ENCODE peak calls at places on chromosomes 6 and 20, in nine cellular contexts. One of them, this sample, is unnamed.

GRCh38 chr6:138428943-138429616 is 25.1 kb downstream of the HEBP2 start:
- DNase-seq in tibial nerve: no peak
- DNase-seq in right lobe of liver: no peak
- DNase-seq in aorta: no peak
- DNase-seq in H7: peak; percentile 64
- DNase-seq in cardiac muscle cell: peak; percentile 78
- DNase-seq in lower lobe of right lung: no peak
- DNase-seq in heart left ventricle: no peak
- DNase-seq in transverse colon: no peak
- DNase-seq in this sample: no peak

GRCh38 chr6:90303037-90303436 is 6.4 kb upstream of the BACH2 start:
- DNase-seq in heart left ventricle: no peak
- DNase-seq in transverse colon: no peak
- DNase-seq in right lobe of liver: no peak
- DNase-seq in cardiac muscle cell: no peak
- DNase-seq in tibial nerve: no peak
- DNase-seq in H7: no peak
- DNase-seq in lower lobe of right lung: no peak
- DNase-seq in aorta: no peak
- DNase-seq in this sample: no peak

GRCh38 chr6:4250645-4251044 is 115.3 kb upstream of the ECI2 start:
- DNase-seq in cardiac muscle cell: no peak
- DNase-seq in tibial nerve: no peak
- DNase-seq in right lobe of liver: no peak
- DNase-seq in transverse colon: no peak
- DNase-seq in heart left ventricle: no peak
- DNase-seq in aorta: no peak
- DNase-seq in H7: no peak
- DNase-seq in lower lobe of right lung: no peak
- DNase-seq in this sample: no peak

GRCh38 chr6:122869437-122870024 is 80.5 kb downstream of the SMPDL3A start:
- DNase-seq in right lobe of liver: peak; percentile 23
- DNase-seq in aorta: no peak
- DNase-seq in tibial nerve: no peak
- DNase-seq in cardiac muscle cell: peak; percentile 66
- DNase-seq in H7: peak; percentile 66
- DNase-seq in heart left ventricle: peak; percentile 24
- DNase-seq in transverse colon: peak; percentile 25
- DNase-seq in lower lobe of right lung: no peak
- DNase-seq in this sample: no peak

GRCh38 chr20:10807013-10807412 is 133.2 kb upstream of the JAG1 start:
- DNase-seq in H7: no peak
- DNase-seq in lower lobe of right lung: no peak
- DNase-seq in transverse colon: no peak
- DNase-seq in heart left ventricle: no peak
- DNase-seq in tibial nerve: no peak
- DNase-seq in aorta: no peak
- DNase-seq in right lobe of liver: no peak
- DNase-seq in cardiac muscle cell: no peak
- DNase-seq in this sample: no peak

GRCh38 chr20:24163501-24163900 is 174.9 kb upstream of the GGTLC1 start:
- DNase-seq in cardiac muscle cell: no peak
- DNase-seq in H7: no peak
- DNase-seq in right lobe of liver: no peak
- DNase-seq in transverse colon: no peak
- DNase-seq in heart left ventricle: no peak
- DNase-seq in lower lobe of right lung: no peak
- DNase-seq in aorta: no peak
- DNase-seq in tibial nerve: no peak
- DNase-seq in this sample: no peak

GRCh38 chr6:131555992-131556391 is 17.0 kb upstream of the ARG1 start:
- DNase-seq in right lobe of liver: no peak
- DNase-seq in aorta: no peak
- DNase-seq in transverse colon: no peak
- DNase-seq in tibial nerve: no peak
- DNase-seq in lower lobe of right lung: no peak
- DNase-seq in heart left ventricle: no peak
- DNase-seq in cardiac muscle cell: no peak
- DNase-seq in H7: no peak
- DNase-seq in this sample: no peak

GRCh38 chr20:50259705-50260479 is 69.3 kb downstream of the CEBPB start:
- DNase-seq in tibial nerve: no peak
- DNase-seq in transverse colon: peak; percentile 59
- DNase-seq in lower lobe of right lung: peak; percentile 89
- DNase-seq in right lobe of liver: no peak
- DNase-seq in cardiac muscle cell: no peak
- DNase-seq in H7: no peak
- DNase-seq in heart left ventricle: peak; percentile 68
- DNase-seq in aorta: peak; percentile 74
- DNase-seq in this sample: peak; percentile 69

GRCh38 chr6:35216412-35216732 is 2.6 kb downstream of the SCUBE3 start:
- DNase-seq in transverse colon: no peak
- DNase-seq in cardiac muscle cell: no peak
- DNase-seq in lower lobe of right lung: no peak
- DNase-seq in aorta: no peak
- DNase-seq in heart left ventricle: no peak
- DNase-seq in tibial nerve: no peak
- DNase-seq in right lobe of liver: no peak
- DNase-seq in H7: no peak
- DNase-seq in this sample: no peak

GRCh38 chr6:158770948-158771347 is 48.2 kb downstream of the EZR start:
- DNase-seq in heart left ventricle: no peak
- DNase-seq in right lobe of liver: no peak
- DNase-seq in tibial nerve: no peak
- DNase-seq in H7: no peak
- DNase-seq in transverse colon: no peak
- DNase-seq in lower lobe of right lung: no peak
- DNase-seq in cardiac muscle cell: no peak
- DNase-seq in aorta: no peak
- DNase-seq in this sample: no peak

GRCh38 chr6:136383271-136383670 is 93.6 kb upstream of the BCLAF1 start:
- DNase-seq in right lobe of liver: no peak
- DNase-seq in lower lobe of right lung: no peak
- DNase-seq in H7: no peak
- DNase-seq in heart left ventricle: no peak
- DNase-seq in cardiac muscle cell: peak; percentile 12
- DNase-seq in transverse colon: no peak
- DNase-seq in tibial nerve: no peak
- DNase-seq in aorta: no peak
- DNase-seq in this sample: no peak

GRCh38 chr20:53216856-53217576 is 244.9 kb downstream of the TSHZ2 start:
- DNase-seq in tibial nerve: peak; percentile 63
- DNase-seq in aorta: peak; percentile 65
- DNase-seq in transverse colon: peak; percentile 70
- DNase-seq in heart left ventricle: peak; percentile 46
- DNase-seq in cardiac muscle cell: peak; percentile 42
- DNase-seq in H7: peak; percentile 84
- DNase-seq in right lobe of liver: peak; percentile 85
- DNase-seq in lower lobe of right lung: peak; percentile 80
- DNase-seq in this sample: peak; percentile 87

GRCh38 chr6:160034346-160034930 is 65.6 kb downstream of the IGF2R start:
- DNase-seq in heart left ventricle: no peak
- DNase-seq in lower lobe of right lung: no peak
- DNase-seq in H7: no peak
- DNase-seq in right lobe of liver: no peak
- DNase-seq in cardiac muscle cell: no peak
- DNase-seq in transverse colon: no peak
- DNase-seq in tibial nerve: no peak
- DNase-seq in aorta: no peak
- DNase-seq in this sample: no peak

GRCh38 chr6:160036331-160036695 is 67.4 kb downstream of the IGF2R start:
- DNase-seq in cardiac muscle cell: no peak
- DNase-seq in H7: no peak
- DNase-seq in heart left ventricle: no peak
- DNase-seq in lower lobe of right lung: no peak
- DNase-seq in transverse colon: no peak
- DNase-seq in aorta: no peak
- DNase-seq in tibial nerve: no peak
- DNase-seq in right lobe of liver: no peak
- DNase-seq in this sample: no peak

GRCh38 chr6:160035693-160036330 is 66.9 kb downstream of the IGF2R start:
- DNase-seq in cardiac muscle cell: no peak
- DNase-seq in tibial nerve: no peak
- DNase-seq in lower lobe of right lung: no peak
- DNase-seq in aorta: no peak
- DNase-seq in H7: no peak
- DNase-seq in transverse colon: no peak
- DNase-seq in right lobe of liver: no peak
- DNase-seq in heart left ventricle: no peak
- DNase-seq in this sample: no peak

GRCh38 chr6:160036790-160037206 is 67.9 kb downstream of the IGF2R start:
- DNase-seq in cardiac muscle cell: peak; percentile 79
- DNase-seq in right lobe of liver: no peak
- DNase-seq in aorta: no peak
- DNase-seq in tibial nerve: no peak
- DNase-seq in lower lobe of right lung: no peak
- DNase-seq in H7: no peak
- DNase-seq in transverse colon: no peak
- DNase-seq in heart left ventricle: no peak
- DNase-seq in this sample: no peak

GRCh38 chr6:160035241-160035640 is 66.4 kb downstream of the IGF2R start:
- DNase-seq in H7: no peak
- DNase-seq in tibial nerve: no peak
- DNase-seq in right lobe of liver: no peak
- DNase-seq in heart left ventricle: no peak
- DNase-seq in aorta: no peak
- DNase-seq in lower lobe of right lung: no peak
- DNase-seq in transverse colon: no peak
- DNase-seq in cardiac muscle cell: no peak
- DNase-seq in this sample: no peak
- H3K36me3 ChIP-seq in H7: peaks cover 12% of the 10 kb centered on the region
- H3K36me3 ChIP-seq in tibial nerve: no peaks in the 10 kb centered on the region
- H3K36me3 ChIP-seq in right lobe of liver: peaks cover 5% of the 10 kb centered on the region
- H3K36me3 ChIP-seq in heart left ventricle: peaks cover 54% of the 10 kb centered on the region
- H3K36me3 ChIP-seq in aorta: no peaks in the 10 kb centered on the region
- H3K36me3 ChIP-seq in lower lobe of right lung: peaks cover 68% of the 10 kb centered on the region
- H3K36me3 ChIP-seq in transverse colon: no peaks in the 10 kb centered on the region
- H3K36me3 ChIP-seq in cardiac muscle cell: peaks cover 35% of the 10 kb centered on the region
- H3K36me3 ChIP-seq in this sample: peaks cover 53% of the 10 kb centered on the region

DNA sequence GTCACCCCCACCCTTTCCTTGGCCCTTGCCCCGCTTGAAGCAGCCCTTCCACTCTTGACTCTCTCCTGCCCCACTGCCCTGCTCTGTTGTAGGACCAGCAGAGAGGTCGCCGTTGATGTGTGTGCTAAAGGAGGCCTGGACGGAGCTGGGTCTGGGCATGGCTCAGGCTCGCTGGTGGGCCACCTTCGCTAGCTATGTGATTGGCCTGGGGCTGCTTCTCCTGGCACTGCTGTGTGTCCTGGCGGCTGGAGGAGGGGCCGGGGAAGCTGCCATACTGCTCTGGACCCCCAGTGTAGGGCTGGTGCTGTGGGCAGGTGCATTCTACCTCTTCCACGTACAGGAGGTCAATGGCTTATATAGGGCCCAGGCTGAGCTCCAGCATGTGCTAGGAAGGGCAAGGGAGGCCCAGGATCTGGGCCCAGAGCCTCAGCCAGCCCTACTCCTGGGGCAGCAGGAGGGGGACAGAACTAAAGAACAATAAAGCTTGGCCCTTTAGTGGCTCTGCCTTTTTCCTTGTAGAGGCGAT is 3.0 kb downstream of the SMPD2 start:
- DNase-seq in tibial nerve: no peak
- DNase-seq in heart left ventricle: no peak
- DNase-seq in cardiac muscle cell: no peak
- DNase-seq in H7: no peak
- DNase-seq in right lobe of liver: no peak
- DNase-seq in lower lobe of right lung: no peak
- DNase-seq in aorta: no peak
- DNase-seq in transverse colon: no peak
- DNase-seq in this sample: no peak
- H3K36me3 ChIP-seq in tibial nerve: no peaks in the 10 kb centered on the region
- H3K36me3 ChIP-seq in heart left ventricle: peaks cover 16% of the 10 kb centered on the region
- H3K36me3 ChIP-seq in cardiac muscle cell: no peaks in the 10 kb centered on the region
- H3K36me3 ChIP-seq in H7: peaks cover 33% of the 10 kb centered on the region
- H3K36me3 ChIP-seq in right lobe of liver: no peaks in the 10 kb centered on the region
- H3K36me3 ChIP-seq in lower lobe of right lung: peaks cover 48% of the 10 kb centered on the region
- H3K36me3 ChIP-seq in aorta: peaks cover 2% of the 10 kb centered on the region
- H3K36me3 ChIP-seq in transverse colon: no peaks in the 10 kb centered on the region
- H3K36me3 ChIP-seq in this sample: peaks cover 22% of the 10 kb centered on the region

GRCh38 chr20:34388678-34389077 is 25.6 kb downstream of the ITCH start:
- DNase-seq in transverse colon: no peak
- DNase-seq in H7: no peak
- DNase-seq in right lobe of liver: no peak
- DNase-seq in cardiac muscle cell: no peak
- DNase-seq in tibial nerve: no peak
- DNase-seq in heart left ventricle: no peak
- DNase-seq in aorta: no peak
- DNase-seq in lower lobe of right lung: no peak
- DNase-seq in this sample: no peak

GRCh38 chr20:34389206-34389953 is 26.3 kb downstream of the ITCH start:
- DNase-seq in right lobe of liver: no peak
- DNase-seq in aorta: no peak
- DNase-seq in lower lobe of right lung: no peak
- DNase-seq in heart left ventricle: no peak
- DNase-seq in transverse colon: no peak
- DNase-seq in tibial nerve: no peak
- DNase-seq in H7: no peak
- DNase-seq in cardiac muscle cell: no peak
- DNase-seq in this sample: peak; percentile 36

GRCh38 chr20:34388000-34388399 is 24.9 kb downstream of the ITCH start:
- DNase-seq in cardiac muscle cell: no peak
- DNase-seq in aorta: no peak
- DNase-seq in right lobe of liver: no peak
- DNase-seq in heart left ventricle: no peak
- DNase-seq in lower lobe of right lung: no peak
- DNase-seq in transverse colon: no peak
- DNase-seq in tibial nerve: no peak
- DNase-seq in H7: no peak
- DNase-seq in this sample: peak; percentile 56

GRCh38 chr20:34390769-34391447 is 27.8 kb downstream of the ITCH start:
- DNase-seq in H7: no peak
- DNase-seq in right lobe of liver: peak; percentile 78
- DNase-seq in tibial nerve: no peak
- DNase-seq in transverse colon: peak; percentile 43
- DNase-seq in cardiac muscle cell: peak; percentile 81
- DNase-seq in lower lobe of right lung: peak; percentile 50
- DNase-seq in heart left ventricle: peak; percentile 50
- DNase-seq in aorta: peak; percentile 75
- DNase-seq in this sample: peak; percentile 100

DNA sequence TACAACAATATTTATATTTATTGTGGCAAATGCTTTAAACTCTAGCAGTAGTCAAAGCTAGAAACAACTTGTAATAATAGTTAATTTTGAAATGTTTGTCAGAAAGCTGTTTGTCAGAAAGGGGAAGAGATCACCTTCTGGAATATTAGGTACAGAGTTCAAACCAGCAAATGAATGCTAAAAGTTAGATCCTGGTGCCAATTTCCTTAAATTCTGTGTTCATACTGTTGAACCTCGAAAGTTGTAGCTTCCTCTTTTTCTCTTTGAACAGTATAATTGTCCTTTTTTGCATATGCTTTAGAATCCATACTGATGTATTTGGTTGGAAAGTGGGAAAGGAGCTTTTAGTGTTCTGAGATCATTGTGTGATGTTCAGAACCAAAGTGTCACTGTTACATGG is 22.4 kb downstream of the ITCH start:
- DNase-seq in cardiac muscle cell: no peak
- DNase-seq in lower lobe of right lung: no peak
- DNase-seq in right lobe of liver: no peak
- DNase-seq in heart left ventricle: no peak
- DNase-seq in H7: no peak
- DNase-seq in transverse colon: no peak
- DNase-seq in aorta: no peak
- DNase-seq in tibial nerve: no peak
- DNase-seq in this sample: no peak
- H3K36me3 ChIP-seq in cardiac muscle cell: no peaks in the 10 kb centered on the region
- H3K36me3 ChIP-seq in lower lobe of right lung: peaks cover 18% of the 10 kb centered on the region
- H3K36me3 ChIP-seq in right lobe of liver: no peaks in the 10 kb centered on the region
- H3K36me3 ChIP-seq in heart left ventricle: peaks cover 2% of the 10 kb centered on the region
- H3K36me3 ChIP-seq in H7: no peaks in the 10 kb centered on the region
- H3K36me3 ChIP-seq in transverse colon: no peaks in the 10 kb centered on the region
- H3K36me3 ChIP-seq in aorta: no peaks in the 10 kb centered on the region
- H3K36me3 ChIP-seq in tibial nerve: no peaks in the 10 kb centered on the region
- H3K36me3 ChIP-seq in this sample: peaks cover 51% of the 10 kb centered on the region

GRCh38 chr6:75643173-75643572 is 41.5 kb downstream of the SENP6 start:
- DNase-seq in H7: no peak
- DNase-seq in heart left ventricle: no peak
- DNase-seq in transverse colon: no peak
- DNase-seq in aorta: no peak
- DNase-seq in right lobe of liver: no peak
- DNase-seq in tibial nerve: no peak
- DNase-seq in lower lobe of right lung: no peak
- DNase-seq in cardiac muscle cell: no peak
- DNase-seq in this sample: no peak
- H3K36me3 ChIP-seq in H7: peaks cover 4% of the 10 kb centered on the region
- H3K36me3 ChIP-seq in heart left ventricle: peaks cover 63% of the 10 kb centered on the region
- H3K36me3 ChIP-seq in transverse colon: no peaks in the 10 kb centered on the region
- H3K36me3 ChIP-seq in aorta: peaks cover 2% of the 10 kb centered on the region
- H3K36me3 ChIP-seq in right lobe of liver: no peaks in the 10 kb centered on the region
- H3K36me3 ChIP-seq in tibial nerve: no peaks in the 10 kb centered on the region
- H3K36me3 ChIP-seq in lower lobe of right lung: peaks cover 45% of the 10 kb centered on the region
- H3K36me3 ChIP-seq in cardiac muscle cell: peaks cover 35% of the 10 kb centered on the region
- H3K36me3 ChIP-seq in this sample: peaks cover 82% of the 10 kb centered on the region